ENCODE peak calls at places on chromosomes 12 and 14, in ten cellular contexts. Z is GM12864, U is neural crest cell, V is osteocyte, O is activated gamma-delta T cell, D is non-pigmented ciliary epithelial cell, B is GM10248, F is retinal pigment epithelial cell, H is fibroblast of pulmonary artery, P is OCI-LY7. R is an unnamed sample.

GRCh38 chr12:19515179-19515578 is 75.9 kb downstream of the AEBP2 start:
- DNase-seq in V (no peak), H (no peak), U (no peak), Z (no peak), F (no peak), P (no peak), O (no peak), D (no peak), B (no peak), R (no peak)

GRCh38 chr12:110796952-110797351 is 49.8 kb upstream of the CCDC63 start:
- DNase-seq in Z (no peak), V (no peak), D (no peak), U (no peak), H (no peak), P (no peak), F (no peak), O (no peak), B (no peak), R (no peak)

GRCh38 chr12:52552681-52553195 is at the start of gene KRT71:
- DNase-seq in B (no peak), P (no peak), F (no peak), V (no peak), Z (no peak), O (no peak), H (no peak), U (no peak), D (no peak), R (no peak)

GRCh38 chr12:123223241-123223668 is 9.7 kb downstream of the MPHOSPH9 start:
- DNase-seq in D (no peak), H (no peak), F (no peak), U (no peak), V (no peak), O (no peak), P (no peak), Z (no peak), B (peak), R (no peak)

GRCh38 chr14:55220230-55220629 is 28.8 kb upstream of the DLGAP5 start:
- DNase-seq in V (no peak), F (no peak), H (no peak), D (no peak), Z (no peak), B (no peak), U (no peak), P (no peak), O (no peak), R (no peak)

GRCh38 chr12:28108599-28108998 is 81.7 kb upstream of the CCDC91 start:
- DNase-seq in H (peak), D (no peak), P (no peak), V (no peak), U (no peak), Z (no peak), F (no peak), O (no peak), B (no peak), R (no peak)

GRCh38 chr14:93246534-93246933 is 39.5 kb downstream of the UBR7 start:
- DNase-seq in B (no peak), V (no peak), Z (no peak), F (no peak), P (no peak), D (no peak), H (no peak), O (no peak), U (no peak), R (no peak)

GRCh38 chr14:60641722-60642269 is 7.5 kb downstream of the SIX1 start:
- DNase-seq in P (no peak), H (no peak), F (no peak), Z (no peak), U (no peak), V (no peak), O (no peak), B (no peak), D (no peak), R (no peak)

GRCh38 chr14:67738740-67739504 is 37.2 kb downstream of the RDH12 start:
- DNase-seq in U (no peak), H (peak), V (no peak), O (no peak), F (peak), D (peak), Z (no peak), P (no peak), B (no peak), R (no peak)

GRCh38 chr12:117998719-117999118 is 17.8 kb upstream of the RFC5 start:
- DNase-seq in B (no peak), V (no peak), F (no peak), Z (no peak), P (no peak), H (no peak), O (no peak), U (no peak), D (no peak), R (no peak)

GRCh38 chr12:94644622-94645021 is 5.7 kb downstream of the TMCC3 start:
- DNase-seq in P (no peak), U (no peak), Z (no peak), F (no peak), H (peak), V (no peak), D (peak), O (no peak), B (peak), R (no peak)

GRCh38 chr12:88001327-88001726 is 27.9 kb downstream of the C12orf50 start:
- DNase-seq in V (no peak), Z (no peak), P (no peak), D (no peak), U (no peak), O (no peak), H (no peak), B (no peak), F (no peak), R (no peak)

GRCh38 chr14:38207830-38208815 is at the start of gene SSTR1:
- DNase-seq in O (no peak), F (no peak), U (no peak), D (no peak), H (peak), B (no peak), P (no peak), V (no peak), Z (no peak), R (peak)

GRCh38 chr14:103361868-103362267 is 23.3 kb upstream of the MARK3 start:
- DNase-seq in B (no peak), Z (no peak), O (no peak), H (peak), D (peak), F (peak), U (no peak), V (no peak), P (no peak), R (no peak)

GRCh38 chr12:124514996-124515932 is 52.1 kb downstream of the NCOR2 start:
- DNase-seq in P (no peak), U (no peak), B (no peak), F (no peak), H (no peak), V (no peak), Z (no peak), O (no peak), D (no peak), R (no peak)

GRCh38 chr12:31872831-31873604 is 86.2 kb upstream of the RESF1 start:
- DNase-seq in H (no peak), B (no peak), D (no peak), V (no peak), P (no peak), F (no peak), O (no peak), Z (no peak), U (no peak), R (no peak)

GRCh38 chr14:66101662-66102061 is 384.5 kb upstream of the CCDC196 start:
- DNase-seq in H (no peak), B (no peak), O (no peak), F (no peak), P (no peak), D (no peak), V (no peak), U (no peak), Z (no peak), R (no peak)

GRCh38 chr12:75974323-75975273 is 57.0 kb downstream of the PHLDA1 start:
- DNase-seq in P (peak), D (no peak), H (no peak), B (no peak), O (no peak), Z (no peak), V (no peak), F (peak), U (no peak), R (peak)

GRCh38 chr12:9867531-9867930 is 1.6 kb downstream of the CLEC2B start:
- DNase-seq in P (no peak), V (no peak), U (no peak), B (no peak), H (no peak), F (no peak), D (no peak), O (no peak), Z (no peak), R (no peak)

GRCh38 chr12:80622271-80622670 is 85.2 kb upstream of the MYF6 start:
- DNase-seq in D (no peak), Z (no peak), B (no peak), V (no peak), P (peak), O (no peak), H (peak), U (no peak), F (no peak), R (peak)

GRCh38 chr14:36441283-36441682 is 78.7 kb downstream of the NKX2-1 start:
- DNase-seq in V (no peak), U (no peak), B (no peak), H (no peak), Z (no peak), P (no peak), D (no peak), F (no peak), O (no peak), R (no peak)

GRCh38 chr12:96167492-96167891 is 26.7 kb upstream of the ELK3 start:
- DNase-seq in B (no peak), D (no peak), H (no peak), F (no peak), Z (no peak), U (no peak), P (no peak), O (no peak), V (no peak), R (no peak)

GRCh38 chr12:117322428-117322827 is 39.0 kb downstream of the NOS1 start:
- DNase-seq in O (no peak), V (no peak), D (no peak), B (no peak), U (no peak), H (no peak), Z (no peak), P (no peak), F (no peak), R (no peak)

R was measured in D341Med.